ENCODE peak calls at places on chromosomes 12 and 14, in ten cellular contexts. E is ascending aorta; U is choroid plexus epithelial cell; L is uterus; I is CD8-positive, alpha-beta T cell; S is HFFc6; Y is neural progenitor cell; K is fibroblast of lung; O is CD4-positive, alpha-beta T cell; N is upper lobe of right lung. F is an unnamed sample.

GRCh38 chr12:26701604-26702215 is 131.3 kb downstream of the ITPR2 start:
- DNase-seq in E (no peak), U (peak), L (no peak), I (no peak), S (peak), Y (peak), K (peak), O (no peak), N (no peak), F (no peak)

GRCh38 chr14:95645016-95645996 is 40.9 kb upstream of the TCL1B start:
- DNase-seq in E (no peak), U (no peak), L (no peak), I (no peak), S (no peak), Y (no peak), K (no peak), O (no peak), N (no peak), F (no peak)

GRCh38 chr12:77855548-77855947 is 24.9 kb downstream of the NAV3 start:
- DNase-seq in E (no peak), U (no peak), L (no peak), I (no peak), S (no peak), Y (no peak), K (peak), O (no peak), N (no peak), F (no peak)

GRCh38 chr14:22556021-22556989 is 32.7 kb downstream of the DAD1 start:
- DNase-seq in E (peak), U (peak), L (peak), I (peak), S (peak), Y (no peak), K (peak), O (peak), N (peak), F (no peak)

GRCh38 chr12:78120866-78121590 is 290.3 kb downstream of the NAV3 start:
- DNase-seq in E (no peak), U (peak), L (no peak), I (no peak), S (no peak), Y (no peak), K (peak), O (no peak), N (no peak), F (no peak)

GRCh38 chr14:55814064-55814463 is 234.1 kb downstream of the KTN1 start:
- DNase-seq in E (no peak), U (peak), L (no peak), I (no peak), S (no peak), Y (no peak), K (no peak), O (no peak), N (no peak), F (no peak)

GRCh38 chr14:77761205-77761931 is 412 bp upstream of the SNW1 start:
- DNase-seq in E (peak), U (peak), L (peak), I (no peak), S (peak), Y (peak), K (peak), O (peak), N (no peak), F (no peak)

GRCh38 chr12:20716037-20716436 is 20.9 kb downstream of the SLCO1C1 start:
- DNase-seq in E (no peak), U (no peak), L (no peak), I (no peak), S (no peak), Y (peak), K (no peak), O (no peak), N (no peak), F (no peak)

GRCh38 chr12:29544428-29545101 is 47.1 kb upstream of the OVCH1 start:
- DNase-seq in E (no peak), U (no peak), L (no peak), I (no peak), S (no peak), Y (no peak), K (no peak), O (no peak), N (no peak), F (no peak)

GRCh38 chr12:24719293-24719721 is 229.6 kb downstream of the BCAT1 start:
- DNase-seq in E (no peak), U (peak), L (no peak), I (no peak), S (no peak), Y (no peak), K (peak), O (no peak), N (no peak), F (no peak)

GRCh38 chr14:75399819-75400678 is 27.8 kb upstream of the JDP2 start:
- DNase-seq in E (peak), U (no peak), L (peak), I (no peak), S (peak), Y (no peak), K (peak), O (no peak), N (peak), F (peak)

GRCh38 chr12:64400041-64400440 is 4.2 kb upstream of the XPOT start:
- DNase-seq in E (no peak), U (peak), L (no peak), I (no peak), S (no peak), Y (peak), K (peak), O (no peak), N (no peak), F (no peak)

GRCh38 chr14:20387577-20387976 is 25.7 kb downstream of the TEP1 start:
- DNase-seq in E (peak), U (no peak), L (no peak), I (no peak), S (no peak), Y (no peak), K (no peak), O (no peak), N (no peak), F (no peak)

GRCh38 chr14:94643316-94644101 is 31.3 kb downstream of the SERPINA3 start:
- DNase-seq in E (no peak), U (no peak), L (no peak), I (no peak), S (no peak), Y (no peak), K (no peak), O (no peak), N (no peak), F (no peak)

GRCh38 chr14:75422169-75422568 is 5.7 kb upstream of the JDP2 start:
- DNase-seq in E (no peak), U (peak), L (no peak), I (no peak), S (peak), Y (no peak), K (peak), O (no peak), N (no peak), F (no peak)

GRCh38 chr12:131828671-131829350 is 618 bp downstream of the MMP17 start:
- DNase-seq in E (no peak), U (no peak), L (no peak), I (no peak), S (no peak), Y (peak), K (no peak), O (no peak), N (peak), F (no peak)

GRCh38 chr14:76022991-76023390 is 37.4 kb downstream of the IFT43 start:
- DNase-seq in E (no peak), U (no peak), L (no peak), I (no peak), S (no peak), Y (no peak), K (no peak), O (no peak), N (no peak), F (no peak)

GRCh38 chr14:106872619-106873446 is 1346.5 kb downstream of the TMEM121 start:
- DNase-seq in E (no peak), U (no peak), L (no peak), I (peak), S (no peak), Y (no peak), K (no peak), O (peak), N (peak), F (no peak)

GRCh38 chr14:69873877-69874780 is 5.1 kb upstream of the SMOC1 start:
- DNase-seq in E (no peak), U (peak), L (no peak), I (no peak), S (peak), Y (no peak), K (no peak), O (no peak), N (no peak), F (no peak)

GRCh38 chr12:108323581-108323980 is 15.5 kb downstream of the CMKLR1 start:
- DNase-seq in E (no peak), U (no peak), L (no peak), I (no peak), S (no peak), Y (no peak), K (no peak), O (no peak), N (no peak), F (no peak)

GRCh38 chr14:99737451-99737951 is 53.4 kb downstream of the CYP46A1 start:
- DNase-seq in E (no peak), U (no peak), L (peak), I (no peak), S (no peak), Y (no peak), K (no peak), O (no peak), N (peak), F (no peak)

GRCh38 chr14:33404054-33404453 is 465.4 kb downstream of the NPAS3 start:
- DNase-seq in E (no peak), U (peak), L (no peak), I (no peak), S (peak), Y (no peak), K (peak), O (no peak), N (no peak), F (no peak)

GRCh38 chr12:76030378-76031080 is 1.0 kb downstream of the PHLDA1 start:
- DNase-seq in E (peak), U (peak), L (peak), I (peak), S (peak), Y (peak), K (peak), O (peak), N (peak), F (no peak)

GRCh38 chr12:13347241-13348043 is 150.9 kb downstream of the EMP1 start:
- DNase-seq in E (no peak), U (peak), L (no peak), I (no peak), S (peak), Y (no peak), K (peak), O (no peak), N (no peak), F (peak)

GRCh38 chr12:124129132-124129531 is 156.1 kb downstream of the ZNF664 start:
- DNase-seq in E (no peak), U (no peak), L (no peak), I (no peak), S (no peak), Y (no peak), K (no peak), O (no peak), N (no peak), F (no peak)

GRCh38 chr14:55600784-55601561 is 21.0 kb downstream of the KTN1 start:
- DNase-seq in E (no peak), U (peak), L (no peak), I (no peak), S (peak), Y (no peak), K (peak), O (no peak), N (no peak), F (no peak)

GRCh38 chr14:103558071-103558882 is 4.2 kb downstream of the BAG5 start:
- DNase-seq in E (no peak), U (peak), L (peak), I (no peak), S (peak), Y (no peak), K (peak), O (no peak), N (no peak), F (peak)

GRCh38 chr12:122961551-122962329 is 4.5 kb downstream of the ABCB9 start:
- DNase-seq in E (no peak), U (no peak), L (no peak), I (no peak), S (no peak), Y (no peak), K (no peak), O (no peak), N (no peak), F (no peak)

GRCh38 chr12:115377781-115378180 is 693.8 kb upstream of the TBX3 start:
- DNase-seq in E (no peak), U (no peak), L (no peak), I (no peak), S (no peak), Y (no peak), K (no peak), O (no peak), N (no peak), F (no peak)

GRCh38 chr12:116273813-116274551 is 3.5 kb downstream of the MED13L start:
- DNase-seq in E (no peak), U (no peak), L (no peak), I (no peak), S (no peak), Y (no peak), K (no peak), O (no peak), N (no peak), F (no peak)

GRCh38 chr14:57530571-57530970 is 36.9 kb upstream of the CCDC198 start:
- DNase-seq in E (no peak), U (no peak), L (no peak), I (no peak), S (no peak), Y (no peak), K (no peak), O (no peak), N (no peak), F (no peak)

DNA sequence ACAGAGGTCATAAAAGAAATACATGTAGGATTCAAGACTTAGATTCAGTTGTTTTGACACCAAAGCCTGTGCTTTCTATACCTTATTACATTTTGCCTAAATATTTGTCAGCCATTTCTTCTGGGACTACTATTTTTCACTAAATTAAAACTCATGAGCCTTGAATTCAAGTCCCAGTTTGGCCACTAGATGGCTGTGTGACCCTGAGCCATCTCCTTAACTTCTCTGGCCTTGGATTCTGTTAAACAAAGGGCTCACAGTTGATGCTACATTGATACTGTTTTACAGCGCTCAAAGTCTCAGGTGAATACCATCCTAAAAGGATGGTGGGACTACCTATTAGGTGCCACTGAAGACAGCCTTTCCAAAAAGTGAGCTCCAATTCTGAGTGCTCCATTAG is 39.6 kb upstream of the CCDC198 start:
- DNase-seq in E (no peak), U (peak), L (no peak), I (no peak), S (no peak), Y (peak), K (peak), O (no peak), N (no peak), F (no peak)
- TF ChIP-seq CTCF in E (peak), U (peak), L (no peak), I (no peak), S (peak), Y (peak), K (peak), O (no peak), N (peak), F (no peak)

GRCh38 chr12:204261-204678 is 9.7 kb downstream of the SLC6A12 start:
- DNase-seq in E (no peak), U (no peak), L (no peak), I (no peak), S (no peak), Y (no peak), K (no peak), O (no peak), N (no peak), F (no peak)

GRCh38 chr12:203074-203461 is 10.9 kb downstream of the SLC6A12 start:
- DNase-seq in E (no peak), U (no peak), L (no peak), I (no peak), S (no peak), Y (no peak), K (no peak), O (no peak), N (no peak), F (no peak)

GRCh38 chr12:202081-202731 is 11.8 kb downstream of the SLC6A12 start:
- DNase-seq in E (no peak), U (no peak), L (no peak), I (no peak), S (no peak), Y (peak), K (no peak), O (no peak), N (peak), F (no peak)

GRCh38 chr12:205026-205425 is 8.9 kb downstream of the SLC6A12 start:
- DNase-seq in E (no peak), U (no peak), L (no peak), I (no peak), S (no peak), Y (no peak), K (no peak), O (no peak), N (no peak), F (no peak)

DNA sequence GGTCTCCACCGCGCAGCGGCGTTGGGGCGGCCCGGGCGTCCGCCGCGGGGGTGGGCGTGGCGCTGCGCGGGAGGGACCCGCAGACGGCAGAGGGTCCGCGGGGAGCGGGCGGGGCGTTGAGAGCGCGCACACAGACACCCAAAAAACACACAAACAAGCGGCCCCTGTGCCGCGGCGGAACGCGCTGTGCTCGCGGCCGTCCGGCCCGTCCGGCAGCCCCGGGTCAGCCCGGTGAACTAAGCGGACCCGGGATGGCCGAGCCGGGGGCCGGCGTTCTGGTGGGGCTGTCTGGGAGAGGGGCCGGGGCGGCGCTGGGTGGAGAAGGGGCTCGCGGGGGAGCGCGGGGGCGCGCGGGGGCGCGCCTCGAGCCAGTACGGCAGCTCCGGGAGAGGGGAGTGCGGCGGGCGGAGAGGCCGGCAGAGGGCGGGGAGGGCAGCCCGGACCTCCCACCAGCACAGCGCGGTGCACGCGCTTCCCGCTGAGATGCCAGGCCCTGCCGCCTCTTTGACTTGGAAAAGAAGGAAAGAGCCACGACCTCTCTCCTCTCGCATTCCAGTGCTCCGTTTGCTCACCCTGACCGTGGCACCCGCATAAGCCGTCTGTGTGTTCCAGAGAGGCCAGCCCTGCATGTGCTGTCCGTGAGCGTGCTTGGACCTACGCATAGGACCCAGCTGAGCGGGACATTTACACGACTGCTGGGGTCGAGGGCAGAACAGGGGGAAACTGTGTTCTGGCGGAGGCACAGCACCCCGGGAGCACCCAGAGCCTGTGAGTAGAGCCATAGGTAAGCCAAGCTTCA is 10.3 kb downstream of the SLC6A12 start:
- DNase-seq in E (no peak), U (no peak), L (no peak), I (no peak), S (no peak), Y (peak), K (no peak), O (no peak), N (no peak), F (no peak)
- TF ChIP-seq CTCF in E (no peak), U (peak), L (no peak), I (no peak), S (no peak), Y (peak), K (no peak), O (no peak), N (peak), F (no peak)

GRCh38 chr12:14701808-14702568 is 5.6 kb upstream of the GUCY2C start:
- DNase-seq in E (no peak), U (no peak), L (no peak), I (no peak), S (no peak), Y (no peak), K (no peak), O (no peak), N (no peak), F (no peak)
- TF ChIP-seq CTCF in E (no peak), U (no peak), L (no peak), I (no peak), S (no peak), Y (no peak), K (no peak), O (no peak), N (no peak), F (no peak)

DNA sequence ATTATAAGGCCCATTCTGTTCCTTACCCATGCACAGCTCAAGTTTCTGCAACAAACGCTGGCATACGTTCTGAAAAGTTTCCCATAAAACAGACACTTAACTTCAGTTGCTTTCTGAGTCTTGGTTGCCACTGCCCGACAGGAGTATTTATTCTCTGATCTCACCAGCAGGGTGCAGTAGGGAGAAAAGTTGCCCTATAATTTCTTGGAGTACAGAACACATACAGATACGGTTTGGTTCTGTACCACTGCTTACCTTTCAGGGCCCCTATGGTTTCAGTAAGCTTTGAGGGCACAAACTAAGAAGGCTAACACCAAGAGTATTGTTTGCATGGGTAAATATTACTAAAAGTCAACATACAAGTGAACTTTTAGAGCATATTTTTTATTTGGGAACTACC is 77.9 kb downstream of the SPATA7 start:
- DNase-seq in E (no peak), U (peak), L (no peak), I (no peak), S (peak), Y (peak), K (no peak), O (no peak), N (no peak), F (no peak)
- TF ChIP-seq CTCF in E (no peak), U (peak), L (no peak), I (peak), S (peak), Y (peak), K (peak), O (no peak), N (peak), F (no peak)

GRCh38 chr12:113399490-113399889 is 4.2 kb downstream of the SDS start:
- DNase-seq in E (no peak), U (no peak), L (no peak), I (no peak), S (no peak), Y (no peak), K (no peak), O (no peak), N (no peak), F (no peak)
- TF ChIP-seq CTCF in E (no peak), U (no peak), L (no peak), I (no peak), S (no peak), Y (no peak), K (no peak), O (no peak), N (no peak), F (no peak)

F was measured in omental fat pad.